ENCODE peak calls at places on chromosome 19, in four cellular contexts. G is uterus, Z is brain pericyte, J is lower leg skin. A is an unnamed sample.

GRCh38 chr19:44032001-44032610 is 6.9 kb downstream of the ZNF222 start:
- DNase-seq in G (no peak), J (no peak), Z (no peak), A (no peak)

GRCh38 chr19:1933942-1934341 is 7.0 kb upstream of the CSNK1G2 start:
- DNase-seq in G (no peak), J (no peak), Z (no peak), A (no peak)

GRCh38 chr19:55189424-55189823 is 9.3 kb upstream of the SYT5 start:
- DNase-seq in J (peak), Z (peak), G (peak), A (no peak)

GRCh38 chr19:54420383-54421168 is 5.3 kb downstream of the TTYH1 start:
- DNase-seq in Z (no peak), G (no peak), J (no peak), A (peak)

GRCh38 chr19:18865973-18866799 is 29.8 kb downstream of the CERS1 start:
- DNase-seq in J (no peak), G (peak), Z (no peak), A (peak)

GRCh38 chr19:51808333-51808986 is 13.5 kb downstream of the FPR3 start:
- DNase-seq in J (no peak), G (no peak), Z (no peak), A (no peak)

GRCh38 chr19:12668937-12669271 is 2.3 kb downstream of the WDR83 start:
- DNase-seq in G (peak), Z (no peak), J (peak), A (peak)

GRCh38 chr19:29194658-29195057 is 18.3 kb downstream of the UQCRFS1 start:
- DNase-seq in J (no peak), G (no peak), Z (no peak), A (no peak)

GRCh38 chr19:7226749-7227148 is 67.5 kb downstream of the INSR start:
- DNase-seq in J (no peak), G (no peak), Z (no peak), A (no peak)

GRCh38 chr19:13010038-13010991 is 15.0 kb downstream of the NFIX start:
- DNase-seq in G (peak), Z (no peak), J (no peak), A (no peak)

GRCh38 chr19:22784051-22784450 is at the start of gene ZNF99:
- DNase-seq in G (peak), Z (no peak), J (no peak), A (peak)

GRCh38 chr19:34960103-34960805 is 3.8 kb downstream of the ZNF792 start:
- DNase-seq in J (peak), Z (no peak), G (no peak), A (no peak)

GRCh38 chr19:1361601-1362384 is 21.9 kb upstream of the NDUFS7 start:
- DNase-seq in Z (peak), G (no peak), J (no peak), A (no peak)

GRCh38 chr19:7500811-7501450 is 12.1 kb upstream of the PEX11G start:
- DNase-seq in G (no peak), Z (no peak), J (no peak), A (no peak)

GRCh38 chr19:8506402-8506957 is 4.0 kb upstream of the PRAM1 start:
- DNase-seq in G (peak), J (no peak), Z (no peak), A (no peak)

GRCh38 chr19:41666075-41666474 is 22.0 kb downstream of the CEACAM7 start:
- DNase-seq in J (no peak), G (no peak), Z (no peak), A (no peak)

GRCh38 chr19:54148158-54148557 is 10.6 kb downstream of the CNOT3 start:
- DNase-seq in G (no peak), Z (no peak), J (no peak), A (no peak)

GRCh38 chr19:37933965-37934364 is 27.0 kb downstream of the SIPA1L3 start:
- DNase-seq in J (no peak), Z (no peak), G (no peak), A (no peak)

GRCh38 chr19:40754611-40755247 is 3.7 kb downstream of the SNRPA start:
- DNase-seq in Z (no peak), G (no peak), J (no peak), A (no peak)

GRCh38 chr19:6710273-6711077 is 10.0 kb downstream of the C3 start:
- DNase-seq in Z (no peak), G (no peak), J (no peak), A (no peak)

GRCh38 chr19:19276386-19276785 is 3.3 kb upstream of the TM6SF2 start:
- DNase-seq in G (no peak), J (no peak), Z (no peak), A (no peak)

GRCh38 chr19:35458821-35459391 is 10.8 kb downstream of the FFAR2 start:
- DNase-seq in G (no peak), J (no peak), Z (no peak), A (no peak)

GRCh38 chr19:11195169-11195568 is 2.2 kb downstream of the KANK2 start:
- DNase-seq in Z (no peak), G (no peak), J (no peak), A (no peak)

GRCh38 chr19:1296575-1297271 is 11.1 kb downstream of the EFNA2 start:
- DNase-seq in Z (no peak), G (no peak), J (no peak), A (peak)

GRCh38 chr19:48319647-48320537 is 5.5 kb upstream of the EMP3 start:
- DNase-seq in Z (no peak), G (peak), J (peak), A (peak)

GRCh38 chr19:14162871-14163297 is 26.5 kb upstream of the ASF1B start:
- DNase-seq in J (no peak), G (no peak), Z (no peak), A (no peak)

GRCh38 chr19:56538761-56539263 is at the start of gene ZFP28:
- DNase-seq in Z (no peak), G (peak), J (peak), A (peak)

GRCh38 chr19:2636142-2636896 is 66.2 kb downstream of the GNG7 start:
- DNase-seq in Z (no peak), J (no peak), G (no peak), A (no peak)

GRCh38 chr19:6668696-6669095 is 1.3 kb downstream of the TNFSF14 start:
- DNase-seq in Z (no peak), J (no peak), G (no peak), A (no peak)